ENCODE peak calls at places on chromosomes 12 and 14, in six cellular contexts. Z is natural killer cell, U is T-helper 9 cell, W is NCI-H1436, K is NCI-H345, Q is GM19239. C is an unnamed sample.

GRCh38 chr14:100750762-100751699 is 24.3 kb downstream of the DLK1 start:
- DNase-seq in Z (no peak), U (no peak), W (no peak), K (no peak), Q (no peak), C (no peak)

GRCh38 chr14:62187265-62187664 is 425.0 kb downstream of the SNAPC1 start:
- DNase-seq in Z (no peak), U (no peak), W (no peak), K (no peak), Q (no peak), C (no peak)

GRCh38 chr12:911191-911826 is 38.2 kb downstream of the RAD52 start:
- DNase-seq in Z (no peak), U (no peak), W (no peak), K (no peak), Q (no peak), C (no peak)

GRCh38 chr12:15584366-15585041 is 204.7 kb downstream of the EPS8 start:
- DNase-seq in Z (no peak), U (no peak), W (peak; percentile 5), K (peak; percentile 20), Q (no peak), C (peak; percentile 14)

GRCh38 chr14:69695664-69696527 is 71.0 kb upstream of the SRSF5 start:
- DNase-seq in Z (no peak), U (no peak), W (no peak), K (peak; percentile 83), Q (no peak), C (peak; percentile 93)

GRCh38 chr12:122079532-122080081 is 1.1 kb downstream of the MLXIP start:
- DNase-seq in Z (peak; percentile 26), U (no peak), W (no peak), K (no peak), Q (no peak), C (peak; percentile 29)

GRCh38 chr12:42750356-42750755 is 160.8 kb upstream of the PRICKLE1 start:
- DNase-seq in Z (no peak), U (no peak), W (no peak), K (no peak), Q (no peak), C (no peak)

GRCh38 chr12:51318846-51319570 is 5.0 kb downstream of the BIN2 start:
- DNase-seq in Z (peak; percentile 35), U (peak; percentile 14), W (no peak), K (no peak), Q (no peak), C (no peak)

GRCh38 chr12:125013816-125014442 is 20.5 kb downstream of the BRI3BP start:
- DNase-seq in Z (no peak), U (no peak), W (no peak), K (no peak), Q (no peak), C (no peak)

GRCh38 chr12:92753976-92754885 is 51.4 kb downstream of the PLEKHG7 start:
- DNase-seq in Z (no peak), U (no peak), W (no peak), K (no peak), Q (no peak), C (no peak)

GRCh38 chr12:33825986-33826602 is 196.2 kb upstream of the ALG10 start:
- DNase-seq in Z (no peak), U (no peak), W (peak; percentile 66), K (peak; percentile 93), Q (no peak), C (no peak)

GRCh38 chr12:32666018-32666417 is 13.1 kb upstream of the DNM1L start:
- DNase-seq in Z (no peak), U (no peak), W (no peak), K (no peak), Q (no peak), C (no peak)

GRCh38 chr14:90510208-90510607 is 113.4 kb downstream of the CALM1 start:
- DNase-seq in Z (no peak), U (no peak), W (peak; percentile 59), K (peak; percentile 87), Q (no peak), C (peak; percentile 69)

GRCh38 chr12:127690161-127690560 is 576.8 kb upstream of the TMEM132C start:
- DNase-seq in Z (no peak), U (no peak), W (no peak), K (no peak), Q (no peak), C (no peak)

GRCh38 chr12:12511895-12512674 is 50.6 kb downstream of the DUSP16 start:
- DNase-seq in Z (no peak), U (no peak), W (no peak), K (no peak), Q (no peak), C (no peak)

GRCh38 chr14:59283380-59283779 is 94.9 kb downstream of the DAAM1 start:
- DNase-seq in Z (no peak), U (no peak), W (no peak), K (no peak), Q (no peak), C (no peak)

GRCh38 chr14:24861083-24861630 is 188.8 kb downstream of the STXBP6 start:
- DNase-seq in Z (no peak), U (no peak), W (no peak), K (no peak), Q (no peak), C (no peak)

GRCh38 chr12:94545937-94546771 is 86.5 kb upstream of the CEP83 start:
- DNase-seq in Z (no peak), U (no peak), W (peak; percentile 16), K (peak; percentile 20), Q (peak; percentile 50), C (no peak)

GRCh38 chr14:68384335-68384734 is 408.5 kb downstream of the ZFP36L1 start:
- DNase-seq in Z (no peak), U (no peak), W (no peak), K (no peak), Q (no peak), C (no peak)

GRCh38 chr12:8687846-8688601 is 9.8 kb upstream of the RIMKLB start:
- DNase-seq in Z (no peak), U (no peak), W (peak; percentile 39), K (no peak), Q (no peak), C (peak; percentile 93)

GRCh38 chr14:52706286-52706685 is 714 bp upstream of the PSMC6 start:
- DNase-seq in Z (no peak), U (peak; percentile 4), W (no peak), K (no peak), Q (no peak), C (peak; percentile 84)

GRCh38 chr12:20264608-20265114 is 103.7 kb upstream of the PDE3A start:
- DNase-seq in Z (no peak), U (no peak), W (no peak), K (no peak), Q (no peak), C (no peak)

GRCh38 chr12:51865470-51865745 is 16.9 kb upstream of the FIGNL2 start:
- DNase-seq in Z (no peak), U (no peak), W (no peak), K (no peak), Q (no peak), C (no peak)

GRCh38 chr12:123453165-123453564 is 4.8 kb upstream of the SNRNP35 start:
- DNase-seq in Z (no peak), U (no peak), W (no peak), K (no peak), Q (no peak), C (no peak)

GRCh38 chr12:132286912-132287311 is 42.5 kb downstream of the GALNT9 start:
- DNase-seq in Z (no peak), U (no peak), W (no peak), K (no peak), Q (no peak), C (no peak)

GRCh38 chr12:131217024-131217586 is 263.4 kb downstream of the ADGRD1 start:
- DNase-seq in Z (no peak), U (no peak), W (no peak), K (no peak), Q (no peak), C (no peak)

GRCh38 chr14:60650382-60650961 is 1.2 kb upstream of the SIX1 start:
- DNase-seq in Z (no peak), U (no peak), W (no peak), K (no peak), Q (no peak), C (peak; percentile 99)

GRCh38 chr12:28222959-28223662 is 32.9 kb downstream of the CCDC91 start:
- DNase-seq in Z (no peak), U (no peak), W (no peak), K (no peak), Q (no peak), C (no peak)

GRCh38 chr12:89311703-89312293 is 40.5 kb downstream of the DUSP6 start:
- DNase-seq in Z (no peak), U (no peak), W (no peak), K (no peak), Q (no peak), C (no peak)

GRCh38 chr12:92602476-92602875 is 100.3 kb upstream of the PLEKHG7 start:
- DNase-seq in Z (no peak), U (no peak), W (no peak), K (no peak), Q (no peak), C (no peak)

GRCh38 chr12:915090-915489 is 34.4 kb downstream of the RAD52 start:
- DNase-seq in Z (no peak), U (no peak), W (no peak), K (no peak), Q (no peak), C (no peak)

GRCh38 chr14:75254381-75254821 is 24.2 kb upstream of the FOS start:
- DNase-seq in Z (no peak), U (no peak), W (no peak), K (peak; percentile 12), Q (no peak), C (no peak)

GRCh38 chr12:102326987-102327386 is 129.4 kb upstream of the PMCH start:
- DNase-seq in Z (no peak), U (no peak), W (no peak), K (no peak), Q (no peak), C (no peak)

GRCh38 chr12:117744418-117744817 is 224.4 kb downstream of the KSR2 start:
- DNase-seq in Z (no peak), U (no peak), W (no peak), K (no peak), Q (no peak), C (no peak)

GRCh38 chr14:34956906-34957305 is 25.9 kb upstream of the SRP54 start:
- DNase-seq in Z (no peak), U (no peak), W (no peak), K (no peak), Q (no peak), C (no peak)